ENCODE peak calls at places on chromosomes 5 and 9, in eight cellular contexts. One of them, this sample, is unnamed.

GRCh38 chr5:18395126-18396110 is 761.2 kb downstream of the TAF11L14 start:
- DNase-seq in choroid plexus epithelial cell: no peak
- DNase-seq in cardiac fibroblast: no peak
- DNase-seq in fibroblast of pulmonary artery: no peak
- DNase-seq in WERI-Rb-1: peak
- DNase-seq in progenitor cell of endocrine pancreas: no peak
- DNase-seq in colonic mucosa: no peak
- DNase-seq in glutamatergic neuron: no peak
- DNase-seq in this sample: no peak

GRCh38 chr5:33734541-33734940 is 157.2 kb downstream of the ADAMTS12 start:
- DNase-seq in colonic mucosa: no peak
- DNase-seq in cardiac fibroblast: peak
- DNase-seq in progenitor cell of endocrine pancreas: no peak
- DNase-seq in glutamatergic neuron: no peak
- DNase-seq in choroid plexus epithelial cell: peak
- DNase-seq in WERI-Rb-1: no peak
- DNase-seq in fibroblast of pulmonary artery: peak
- DNase-seq in this sample: no peak

GRCh38 chr9:104069288-104069687 is 24.8 kb upstream of the SMC2 start:
- DNase-seq in glutamatergic neuron: no peak
- DNase-seq in colonic mucosa: no peak
- DNase-seq in WERI-Rb-1: no peak
- DNase-seq in progenitor cell of endocrine pancreas: no peak
- DNase-seq in cardiac fibroblast: peak
- DNase-seq in fibroblast of pulmonary artery: no peak
- DNase-seq in choroid plexus epithelial cell: peak
- DNase-seq in this sample: no peak

GRCh38 chr9:72985746-72986145 is 32.9 kb upstream of the ALDH1A1 start:
- DNase-seq in colonic mucosa: no peak
- DNase-seq in WERI-Rb-1: no peak
- DNase-seq in fibroblast of pulmonary artery: no peak
- DNase-seq in choroid plexus epithelial cell: no peak
- DNase-seq in cardiac fibroblast: no peak
- DNase-seq in glutamatergic neuron: no peak
- DNase-seq in progenitor cell of endocrine pancreas: no peak
- DNase-seq in this sample: no peak

GRCh38 chr9:81600631-81601030 is 88.7 kb downstream of the TLE1 start:
- DNase-seq in colonic mucosa: no peak
- DNase-seq in choroid plexus epithelial cell: no peak
- DNase-seq in fibroblast of pulmonary artery: no peak
- DNase-seq in WERI-Rb-1: no peak
- DNase-seq in glutamatergic neuron: no peak
- DNase-seq in cardiac fibroblast: no peak
- DNase-seq in progenitor cell of endocrine pancreas: no peak
- DNase-seq in this sample: no peak

GRCh38 chr5:132013711-132014110 is 2.3 kb upstream of the ACSL6 start:
- DNase-seq in fibroblast of pulmonary artery: no peak
- DNase-seq in glutamatergic neuron: peak
- DNase-seq in WERI-Rb-1: no peak
- DNase-seq in colonic mucosa: peak
- DNase-seq in choroid plexus epithelial cell: no peak
- DNase-seq in cardiac fibroblast: no peak
- DNase-seq in progenitor cell of endocrine pancreas: peak
- DNase-seq in this sample: no peak

GRCh38 chr9:123268950-123269302 is 540 bp upstream of the STRBP start:
- DNase-seq in choroid plexus epithelial cell: no peak
- DNase-seq in fibroblast of pulmonary artery: no peak
- DNase-seq in glutamatergic neuron: no peak
- DNase-seq in cardiac fibroblast: no peak
- DNase-seq in colonic mucosa: no peak
- DNase-seq in progenitor cell of endocrine pancreas: no peak
- DNase-seq in WERI-Rb-1: no peak
- DNase-seq in this sample: no peak

GRCh38 chr5:150836703-150837102 is 9.6 kb upstream of the IRGM start:
- DNase-seq in glutamatergic neuron: no peak
- DNase-seq in colonic mucosa: no peak
- DNase-seq in WERI-Rb-1: no peak
- DNase-seq in choroid plexus epithelial cell: no peak
- DNase-seq in fibroblast of pulmonary artery: no peak
- DNase-seq in progenitor cell of endocrine pancreas: no peak
- DNase-seq in cardiac fibroblast: no peak
- DNase-seq in this sample: no peak

DNA sequence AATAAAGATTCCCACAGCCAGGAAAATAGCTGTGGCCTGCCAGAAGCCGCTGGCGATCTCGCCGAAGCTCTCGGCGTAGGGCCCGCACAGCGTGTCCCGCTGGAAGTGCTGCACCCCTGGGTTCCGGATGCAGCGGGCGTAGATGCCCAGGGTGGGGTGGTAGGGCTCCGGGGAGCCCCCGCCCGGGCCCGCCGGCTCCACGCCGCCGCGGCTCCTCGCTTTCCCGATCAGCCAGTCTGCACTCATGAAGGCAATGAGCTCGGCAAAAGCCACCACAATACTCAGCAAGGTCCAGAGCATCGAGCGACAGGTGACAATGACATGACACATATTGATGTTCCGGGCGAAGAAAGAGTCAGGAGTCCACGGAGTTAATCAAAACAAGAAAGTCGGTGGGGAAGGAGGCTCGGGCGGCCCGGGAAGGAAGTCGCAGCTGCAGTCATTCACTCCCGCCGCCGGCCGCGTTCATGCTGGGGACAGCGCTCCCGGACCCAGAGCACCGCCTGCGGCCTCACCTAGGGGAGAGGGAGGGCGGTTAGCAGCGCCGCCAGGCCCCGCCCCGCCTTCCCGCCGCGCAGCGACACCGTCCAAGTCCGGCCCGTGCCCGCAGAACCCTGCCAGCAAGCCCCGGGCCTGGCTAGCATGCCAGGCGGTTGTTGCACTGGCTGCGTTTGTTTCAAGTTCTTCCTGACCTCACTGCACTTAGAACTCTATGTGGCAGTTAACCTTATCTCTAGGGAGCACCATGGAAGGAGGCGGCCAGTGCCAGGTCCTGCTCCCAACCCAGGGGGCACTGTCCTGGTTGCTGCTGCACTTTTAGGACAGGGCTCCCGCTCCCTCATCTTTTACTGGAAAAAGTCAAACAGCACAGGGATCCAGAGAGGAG is 138.4 kb downstream of the LHFPL2 start:
- DNase-seq in fibroblast of pulmonary artery: peak
- DNase-seq in cardiac fibroblast: peak
- DNase-seq in choroid plexus epithelial cell: no peak
- DNase-seq in progenitor cell of endocrine pancreas: peak
- DNase-seq in glutamatergic neuron: peak
- DNase-seq in WERI-Rb-1: no peak
- DNase-seq in colonic mucosa: peak
- DNase-seq in this sample: no peak
- TF ChIP-seq CTCF in fibroblast of pulmonary artery: peak
- TF ChIP-seq CTCF in cardiac fibroblast: no peak
- TF ChIP-seq CTCF in choroid plexus epithelial cell: peak
- TF ChIP-seq CTCF in progenitor cell of endocrine pancreas: peak
- TF ChIP-seq CTCF in glutamatergic neuron: no peak
- TF ChIP-seq CTCF in WERI-Rb-1: no peak
- TF ChIP-seq CTCF in colonic mucosa: no peak
- TF ChIP-seq CTCF in this sample: peak

DNA sequence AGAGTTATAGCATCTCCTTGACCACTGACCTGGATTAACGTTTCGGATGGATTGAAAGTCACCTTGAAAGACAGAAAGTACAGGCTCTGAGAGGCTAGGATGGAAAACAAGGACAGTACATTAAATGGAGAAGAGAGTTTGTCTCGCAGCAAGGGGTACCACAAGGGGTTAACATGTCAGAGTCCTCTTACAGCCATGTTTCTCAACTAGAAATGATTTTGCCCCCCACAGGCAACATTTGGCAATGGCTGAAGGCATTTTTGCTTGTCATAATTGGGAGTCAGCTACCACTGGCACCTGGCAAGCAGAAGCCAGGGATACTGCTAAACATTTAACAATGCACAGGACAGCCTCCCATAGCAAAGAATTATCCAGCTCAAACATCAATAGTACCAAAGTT is 90.8 kb upstream of the EQTN start:
- DNase-seq in progenitor cell of endocrine pancreas: no peak
- DNase-seq in WERI-Rb-1: no peak
- DNase-seq in glutamatergic neuron: no peak
- DNase-seq in fibroblast of pulmonary artery: no peak
- DNase-seq in colonic mucosa: no peak
- DNase-seq in choroid plexus epithelial cell: no peak
- DNase-seq in cardiac fibroblast: no peak
- DNase-seq in this sample: no peak
- TF ChIP-seq CTCF in progenitor cell of endocrine pancreas: no peak
- TF ChIP-seq CTCF in WERI-Rb-1: no peak
- TF ChIP-seq CTCF in glutamatergic neuron: no peak
- TF ChIP-seq CTCF in fibroblast of pulmonary artery: no peak
- TF ChIP-seq CTCF in colonic mucosa: no peak
- TF ChIP-seq CTCF in choroid plexus epithelial cell: no peak
- TF ChIP-seq CTCF in cardiac fibroblast: no peak
- TF ChIP-seq CTCF in this sample: no peak

DNA sequence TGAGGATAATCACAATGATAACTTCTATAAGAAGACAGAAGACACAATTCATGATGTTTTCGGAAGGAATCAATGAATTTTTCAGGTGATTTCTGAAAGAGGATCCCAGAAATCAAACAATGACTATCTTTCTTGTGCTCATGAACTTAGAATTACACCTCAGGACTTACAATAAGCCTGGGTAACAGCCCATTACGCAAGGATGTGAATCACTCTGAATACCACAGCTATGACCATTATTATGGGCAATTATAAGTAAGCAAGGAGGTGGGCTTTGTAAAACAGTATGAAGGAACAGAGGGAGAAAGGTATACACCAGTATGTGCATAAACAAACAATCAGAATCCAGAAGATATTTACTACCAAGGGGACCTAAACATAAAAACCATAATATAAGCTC is 21.5 kb upstream of the PPP2CA start:
- DNase-seq in WERI-Rb-1: no peak
- DNase-seq in choroid plexus epithelial cell: peak
- DNase-seq in cardiac fibroblast: peak
- DNase-seq in glutamatergic neuron: no peak
- DNase-seq in colonic mucosa: no peak
- DNase-seq in progenitor cell of endocrine pancreas: no peak
- DNase-seq in fibroblast of pulmonary artery: peak
- DNase-seq in this sample: peak
- TF ChIP-seq CTCF in WERI-Rb-1: no peak
- TF ChIP-seq CTCF in choroid plexus epithelial cell: no peak
- TF ChIP-seq CTCF in cardiac fibroblast: no peak
- TF ChIP-seq CTCF in glutamatergic neuron: no peak
- TF ChIP-seq CTCF in colonic mucosa: no peak
- TF ChIP-seq CTCF in progenitor cell of endocrine pancreas: no peak
- TF ChIP-seq CTCF in fibroblast of pulmonary artery: no peak
- TF ChIP-seq CTCF in this sample: no peak

DNA sequence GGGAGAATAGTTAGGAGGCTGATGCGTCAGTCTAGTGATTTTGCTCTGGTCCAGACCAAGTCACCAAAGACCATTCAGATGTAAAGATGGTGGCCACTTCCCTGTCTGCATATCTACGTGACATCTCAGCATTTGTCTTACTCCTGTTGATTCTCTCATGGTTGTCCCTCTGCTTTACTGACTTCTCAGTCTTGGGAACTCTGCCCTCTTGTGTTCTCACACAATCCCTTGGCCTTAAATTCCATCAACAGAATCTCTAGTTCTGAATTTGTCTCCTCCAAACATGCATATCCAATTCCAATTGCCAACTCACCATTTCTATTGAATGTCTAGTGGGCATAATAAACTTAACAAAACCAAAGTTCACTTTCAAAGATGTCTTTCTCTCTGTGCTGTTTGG is 147.8 kb downstream of the SLC24A2 start:
- DNase-seq in colonic mucosa: no peak
- DNase-seq in fibroblast of pulmonary artery: peak
- DNase-seq in cardiac fibroblast: peak
- DNase-seq in choroid plexus epithelial cell: peak
- DNase-seq in progenitor cell of endocrine pancreas: no peak
- DNase-seq in WERI-Rb-1: no peak
- DNase-seq in glutamatergic neuron: no peak
- DNase-seq in this sample: no peak
- TF ChIP-seq CTCF in colonic mucosa: no peak
- TF ChIP-seq CTCF in fibroblast of pulmonary artery: peak
- TF ChIP-seq CTCF in cardiac fibroblast: no peak
- TF ChIP-seq CTCF in choroid plexus epithelial cell: peak
- TF ChIP-seq CTCF in progenitor cell of endocrine pancreas: no peak
- TF ChIP-seq CTCF in WERI-Rb-1: peak
- TF ChIP-seq CTCF in glutamatergic neuron: no peak
- TF ChIP-seq CTCF in this sample: no peak

GRCh38 chr9:129326061-129327005 is 148.3 kb upstream of the IER5L start:
- DNase-seq in choroid plexus epithelial cell: no peak
- DNase-seq in colonic mucosa: no peak
- DNase-seq in progenitor cell of endocrine pancreas: no peak
- DNase-seq in WERI-Rb-1: no peak
- DNase-seq in glutamatergic neuron: peak
- DNase-seq in fibroblast of pulmonary artery: no peak
- DNase-seq in cardiac fibroblast: no peak
- DNase-seq in this sample: no peak
- TF ChIP-seq CTCF in choroid plexus epithelial cell: peak
- TF ChIP-seq CTCF in colonic mucosa: no peak
- TF ChIP-seq CTCF in progenitor cell of endocrine pancreas: no peak
- TF ChIP-seq CTCF in WERI-Rb-1: no peak
- TF ChIP-seq CTCF in glutamatergic neuron: no peak
- TF ChIP-seq CTCF in fibroblast of pulmonary artery: no peak
- TF ChIP-seq CTCF in cardiac fibroblast: no peak
- TF ChIP-seq CTCF in this sample: no peak

GRCh38 chr9:120610975-120611689 is 31.2 kb upstream of the CDK5RAP2 start:
- DNase-seq in glutamatergic neuron: no peak
- DNase-seq in choroid plexus epithelial cell: peak
- DNase-seq in progenitor cell of endocrine pancreas: no peak
- DNase-seq in WERI-Rb-1: no peak
- DNase-seq in cardiac fibroblast: peak
- DNase-seq in colonic mucosa: no peak
- DNase-seq in fibroblast of pulmonary artery: peak
- DNase-seq in this sample: no peak
- TF ChIP-seq CTCF in glutamatergic neuron: peak
- TF ChIP-seq CTCF in choroid plexus epithelial cell: peak
- TF ChIP-seq CTCF in progenitor cell of endocrine pancreas: peak
- TF ChIP-seq CTCF in WERI-Rb-1: peak
- TF ChIP-seq CTCF in cardiac fibroblast: peak
- TF ChIP-seq CTCF in colonic mucosa: no peak
- TF ChIP-seq CTCF in fibroblast of pulmonary artery: peak
- TF ChIP-seq CTCF in this sample: peak

GRCh38 chr5:112857866-112858265 is 3.2 kb upstream of the SRP19 start:
- DNase-seq in fibroblast of pulmonary artery: no peak
- DNase-seq in progenitor cell of endocrine pancreas: no peak
- DNase-seq in cardiac fibroblast: no peak
- DNase-seq in choroid plexus epithelial cell: no peak
- DNase-seq in WERI-Rb-1: no peak
- DNase-seq in colonic mucosa: no peak
- DNase-seq in glutamatergic neuron: no peak
- DNase-seq in this sample: no peak

GRCh38 chr5:112861638-112861985 is 525 bp downstream of the SRP19 start:
- DNase-seq in WERI-Rb-1: no peak
- DNase-seq in choroid plexus epithelial cell: no peak
- DNase-seq in fibroblast of pulmonary artery: no peak
- DNase-seq in progenitor cell of endocrine pancreas: no peak
- DNase-seq in cardiac fibroblast: no peak
- DNase-seq in colonic mucosa: no peak
- DNase-seq in glutamatergic neuron: no peak
- DNase-seq in this sample: no peak

GRCh38 chr5:112863549-112863948 is 2.5 kb downstream of the SRP19 start:
- DNase-seq in colonic mucosa: no peak
- DNase-seq in glutamatergic neuron: no peak
- DNase-seq in cardiac fibroblast: peak
- DNase-seq in WERI-Rb-1: no peak
- DNase-seq in choroid plexus epithelial cell: no peak
- DNase-seq in progenitor cell of endocrine pancreas: no peak
- DNase-seq in fibroblast of pulmonary artery: no peak
- DNase-seq in this sample: no peak

GRCh38 chr5:112862085-112862484 is 998 bp downstream of the SRP19 start:
- DNase-seq in progenitor cell of endocrine pancreas: no peak
- DNase-seq in colonic mucosa: no peak
- DNase-seq in fibroblast of pulmonary artery: no peak
- DNase-seq in choroid plexus epithelial cell: no peak
- DNase-seq in cardiac fibroblast: no peak
- DNase-seq in WERI-Rb-1: no peak
- DNase-seq in glutamatergic neuron: no peak
- DNase-seq in this sample: no peak

GRCh38 chr5:112860929-112861637 is at the start of gene SRP19:
- DNase-seq in cardiac fibroblast: peak
- DNase-seq in glutamatergic neuron: peak
- DNase-seq in choroid plexus epithelial cell: peak
- DNase-seq in progenitor cell of endocrine pancreas: peak
- DNase-seq in WERI-Rb-1: peak
- DNase-seq in colonic mucosa: peak
- DNase-seq in fibroblast of pulmonary artery: peak
- DNase-seq in this sample: peak
- TF ChIP-seq CTCF in cardiac fibroblast: no peak
- TF ChIP-seq CTCF in glutamatergic neuron: no peak
- TF ChIP-seq CTCF in choroid plexus epithelial cell: peak
- TF ChIP-seq CTCF in progenitor cell of endocrine pancreas: peak
- TF ChIP-seq CTCF in WERI-Rb-1: no peak
- TF ChIP-seq CTCF in colonic mucosa: no peak
- TF ChIP-seq CTCF in fibroblast of pulmonary artery: no peak
- TF ChIP-seq CTCF in this sample: no peak